ENCODE peak calls at places on chromosomes 2 and 18, in eight cellular contexts. W is hepatocyte, Q is A549, O is cardiac muscle cell, M is right atrium auricular region, Z is AG04450, Y is HepG2, I is heart left ventricle. E is an unnamed sample.
A peak's percentile ranks its signal among the peaks of the same experiment; 100 is the strongest.

GRCh38 chr18:9215221-9215933 is 78.8 kb downstream of the ANKRD12 start:
- DNase-seq in W (peak; percentile 9), Q (no peak), O (no peak), M (no peak), Z (no peak), Y (peak; percentile 90), I (no peak), E (no peak)

GRCh38 chr2:23940262-23940975 is at the start of gene UBXN2A:
- DNase-seq in W (peak; percentile 94), Q (peak; percentile 89), O (peak; percentile 91), M (peak; percentile 64), Z (no peak), Y (peak; percentile 69), I (peak; percentile 75), E (peak; percentile 88)

GRCh38 chr2:218781691-218782528 is at the start of gene CYP27A1:
- DNase-seq in W (peak; percentile 79), Q (no peak), O (peak; percentile 75), M (peak; percentile 70), Z (no peak), Y (peak; percentile 83), I (peak; percentile 54), E (peak; percentile 22)

GRCh38 chr2:65420712-65421431 is 11.5 kb downstream of the SPRED2 start:
- DNase-seq in W (no peak), Q (peak; percentile 36), O (no peak), M (no peak), Z (peak; percentile 38), Y (no peak), I (peak; percentile 25), E (no peak)

GRCh38 chr2:216090369-216090786 is 8.7 kb downstream of the TMEM169 start:
- DNase-seq in W (no peak), Q (no peak), O (no peak), M (no peak), Z (no peak), Y (no peak), I (no peak), E (no peak)

GRCh38 chr2:23513245-23513880 is 128.4 kb downstream of the KLHL29 start:
- DNase-seq in W (no peak), Q (no peak), O (no peak), M (no peak), Z (no peak), Y (no peak), I (no peak), E (no peak)

GRCh38 chr18:74778191-74778847 is 180.6 kb downstream of the ZNF407 start:
- DNase-seq in W (no peak), Q (no peak), O (no peak), M (no peak), Z (no peak), Y (no peak), I (no peak), E (no peak)

GRCh38 chr18:75060185-75060584 is 148.8 kb downstream of the PTGR3 start:
- DNase-seq in W (no peak), Q (no peak), O (no peak), M (no peak), Z (no peak), Y (no peak), I (no peak), E (no peak)

GRCh38 chr2:30957591-30957990 is 150.3 kb upstream of the CAPN13 start:
- DNase-seq in W (no peak), Q (no peak), O (no peak), M (no peak), Z (no peak), Y (no peak), I (no peak), E (no peak)

GRCh38 chr2:134087371-134087921 is 166.4 kb upstream of the MGAT5 start:
- DNase-seq in W (peak; percentile 56), Q (no peak), O (no peak), M (no peak), Z (no peak), Y (peak; percentile 88), I (no peak), E (no peak)

GRCh38 chr2:231457101-231457500 is 7.2 kb downstream of the NCL start:
- DNase-seq in W (no peak), Q (no peak), O (no peak), M (no peak), Z (no peak), Y (no peak), I (no peak), E (no peak)

GRCh38 chr18:73947180-73947989 is 200.2 kb downstream of the FBXO15 start:
- DNase-seq in W (no peak), Q (no peak), O (no peak), M (no peak), Z (no peak), Y (no peak), I (no peak), E (no peak)

GRCh38 chr2:109344270-109344805 is 215.3 kb downstream of the SH3RF3 start:
- DNase-seq in W (no peak), Q (no peak), O (no peak), M (peak; percentile 34), Z (no peak), Y (no peak), I (no peak), E (no peak)

GRCh38 chr2:120395686-120396518 is 50.0 kb downstream of the INHBB start:
- DNase-seq in W (peak; percentile 55), Q (no peak), O (peak; percentile 79), M (no peak), Z (no peak), Y (peak; percentile 44), I (no peak), E (peak; percentile 68)

GRCh38 chr2:12050381-12050780 is 303.9 kb downstream of the LPIN1 start:
- DNase-seq in W (peak; percentile 23), Q (peak; percentile 14), O (no peak), M (no peak), Z (peak; percentile 65), Y (peak; percentile 16), I (peak; percentile 22), E (no peak)

GRCh38 chr2:150997066-150997465 is 264.6 kb downstream of the RBM43 start:
- DNase-seq in W (no peak), Q (no peak), O (no peak), M (no peak), Z (no peak), Y (no peak), I (no peak), E (peak; percentile 47)

GRCh38 chr2:174180165-174180724 is 68.1 kb downstream of the OLA1 start:
- DNase-seq in W (peak; percentile 4), Q (no peak), O (peak; percentile 37), M (no peak), Z (no peak), Y (peak; percentile 16), I (no peak), E (no peak)
- TF ChIP-seq CTCF in W (no peak), Q (no peak), O (peak; percentile 11), M (no peak), Z (no peak), Y (peak; percentile 39), I (no peak), E (no peak)

GRCh38 chr2:161424992-161425391 is 8.9 kb downstream of the TBR1 start:
- DNase-seq in W (no peak), Q (no peak), O (no peak), M (no peak), Z (no peak), Y (no peak), I (no peak), E (no peak)

GRCh38 chr2:161426788-161427412 is 10.8 kb downstream of the TBR1 start:
- DNase-seq in W (no peak), Q (no peak), O (no peak), M (no peak), Z (no peak), Y (no peak), I (no peak), E (no peak)

GRCh38 chr2:161426416-161426787 is 10.3 kb downstream of the TBR1 start:
- DNase-seq in W (no peak), Q (no peak), O (no peak), M (no peak), Z (no peak), Y (no peak), I (no peak), E (no peak)

GRCh38 chr2:161427413-161428239 is 11.5 kb downstream of the TBR1 start:
- DNase-seq in W (no peak), Q (no peak), O (no peak), M (no peak), Z (no peak), Y (no peak), I (no peak), E (no peak)

GRCh38 chr2:161425966-161426365 is 9.9 kb downstream of the TBR1 start:
- DNase-seq in W (no peak), Q (no peak), O (no peak), M (no peak), Z (no peak), Y (no peak), I (no peak), E (no peak)
- H3K9me3 ChIP-seq in W (no peaks in the 10 kb centered on the region), Q (no peaks in the 10 kb centered on the region), O (no peaks in the 10 kb centered on the region), M (no peaks in the 10 kb centered on the region), Z (peaks cover 15% of the 10 kb centered on the region), Y (no peaks in the 10 kb centered on the region), I (no peaks in the 10 kb centered on the region), E (no peaks in the 10 kb centered on the region)

GRCh38 chr2:238370482-238371372 is 50.4 kb downstream of the TRAF3IP1 start:
- DNase-seq in W (peak; percentile 84), Q (peak; percentile 35), O (peak; percentile 50), M (peak; percentile 70), Z (peak; percentile 32), Y (peak; percentile 76), I (peak; percentile 46), E (peak; percentile 69)
- TF ChIP-seq CTCF in W (peak; percentile 87), Q (peak; percentile 80), O (peak; percentile 92), M (peak; percentile 83), Z (peak; percentile 96), Y (peak; percentile 97), I (peak; percentile 75), E (peak; percentile 92)

DNA sequence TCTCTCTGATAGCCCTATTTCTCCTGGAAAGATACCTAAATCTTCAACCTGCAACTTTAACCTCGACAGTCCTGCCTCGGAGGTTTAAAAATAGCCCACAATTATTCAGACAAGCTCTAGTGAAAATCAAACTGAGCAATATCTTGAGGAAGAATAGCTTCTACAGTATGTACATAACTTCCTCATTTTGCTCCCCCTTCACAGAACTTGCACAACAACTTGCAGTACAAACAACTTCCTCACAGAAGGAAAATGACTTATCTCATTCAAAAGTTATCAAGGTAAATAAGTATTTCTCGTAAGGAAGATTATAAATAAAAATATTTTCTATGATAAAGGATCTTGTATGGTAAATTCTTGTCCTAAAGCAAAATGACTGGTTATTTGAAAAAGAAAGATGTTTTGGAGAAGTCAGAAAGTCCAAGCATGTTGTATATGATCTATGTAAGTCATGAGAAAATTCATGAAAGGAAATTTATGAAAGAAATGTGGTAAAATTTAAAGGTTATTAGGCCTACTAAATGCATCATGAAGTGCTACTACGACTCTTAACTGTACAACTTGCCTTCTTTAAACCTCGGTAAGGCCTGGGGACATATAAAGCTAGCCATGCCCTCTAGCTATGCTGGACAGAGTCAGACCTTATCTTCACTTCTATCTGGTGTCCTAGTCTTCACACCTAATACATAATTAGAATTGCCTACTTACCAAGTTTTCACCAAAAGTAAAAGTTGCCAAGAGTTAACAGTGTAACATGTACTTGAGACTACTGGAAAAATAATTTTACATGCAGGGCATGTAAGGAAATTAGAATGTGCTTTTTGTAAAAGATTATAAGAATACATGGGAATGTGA is 394.5 kb downstream of the DLGAP1 start:
- DNase-seq in W (no peak), Q (no peak), O (no peak), M (no peak), Z (no peak), Y (no peak), I (no peak), E (no peak)
- H3K9me3 ChIP-seq in W (peaks cover 9% of the 10 kb centered on the region), Q (peaks cover 20% of the 10 kb centered on the region), O (no peaks in the 10 kb centered on the region), M (no peaks in the 10 kb centered on the region), Z (peaks cover 6% of the 10 kb centered on the region), Y (peaks cover 63% of the 10 kb centered on the region), I (peaks cover 26% of the 10 kb centered on the region), E (no peaks in the 10 kb centered on the region)